ENCODE peak calls at places on chromosomes 6 and 20, in six cellular contexts. D is endothelial cell, C is omental fat pad, B is Panc1, N is fibroblast of pulmonary artery, M is IMR-90. H is an unnamed sample.

GRCh38 chr6:152206072-152206818 is 398.8 kb downstream of the ESR1 start:
- DNase-seq in D (peak; percentile 12), C (no peak), B (no peak), N (peak; percentile 38), M (peak; percentile 8), H (peak; percentile 47)

GRCh38 chr6:89734526-89734925 is 85.1 kb downstream of the MDN1 start:
- DNase-seq in D (no peak), C (no peak), B (no peak), N (peak; percentile 29), M (peak; percentile 18), H (no peak)

GRCh38 chr6:125251516-125252229 is 50.1 kb downstream of the HDDC2 start:
- DNase-seq in D (no peak), C (no peak), B (no peak), N (no peak), M (no peak), H (no peak)

GRCh38 chr6:170203212-170203611 is 87.7 kb downstream of the DLL1 start:
- DNase-seq in D (no peak), C (no peak), B (no peak), N (peak; percentile 22), M (no peak), H (peak; percentile 63)

GRCh38 chr6:105849741-105850140 is 236.4 kb upstream of the PRDM1 start:
- DNase-seq in D (no peak), C (no peak), B (no peak), N (no peak), M (peak; percentile 48), H (no peak)

GRCh38 chr20:53609501-53610445 is 16.1 kb upstream of the ZNF217 start:
- DNase-seq in D (peak; percentile 44), C (no peak), B (peak; percentile 97), N (no peak), M (peak; percentile 63), H (peak; percentile 77)

GRCh38 chr6:33217681-33218080 is 9.4 kb downstream of the RING1 start:
- DNase-seq in D (no peak), C (no peak), B (no peak), N (no peak), M (no peak), H (no peak)

GRCh38 chr6:113713665-113714064 is 143.5 kb upstream of the MARCKS start:
- DNase-seq in D (no peak), C (no peak), B (no peak), N (no peak), M (no peak), H (no peak)

GRCh38 chr6:26475823-26476729 is 18.3 kb downstream of the BTN2A1 start:
- DNase-seq in D (no peak), C (no peak), B (no peak), N (peak; percentile 31), M (peak; percentile 27), H (peak; percentile 28)

GRCh38 chr20:58246346-58246745 is 17.9 kb upstream of the ANKRD60 start:
- DNase-seq in D (peak; percentile 35), C (no peak), B (no peak), N (peak; percentile 57), M (no peak), H (no peak)

GRCh38 chr6:52518279-52518944 is 58.4 kb downstream of the TRAM2 start:
- DNase-seq in D (no peak), C (no peak), B (no peak), N (no peak), M (no peak), H (no peak)

GRCh38 chr20:51272392-51272791 is 249.5 kb upstream of the KCNG1 start:
- DNase-seq in D (no peak), C (no peak), B (no peak), N (peak; percentile 59), M (peak; percentile 73), H (peak; percentile 23)

GRCh38 chr20:820328-820953 is 13.1 kb upstream of the FAM110A start:
- DNase-seq in D (no peak), C (no peak), B (no peak), N (no peak), M (no peak), H (no peak)

GRCh38 chr6:17470209-17470952 is 77.0 kb downstream of the CAP2 start:
- DNase-seq in D (no peak), C (no peak), B (no peak), N (peak; percentile 55), M (peak; percentile 47), H (no peak)

GRCh38 chr6:79669766-79670165 is 38.6 kb downstream of the SH3BGRL2 start:
- DNase-seq in D (no peak), C (no peak), B (no peak), N (no peak), M (no peak), H (no peak)

GRCh38 chr20:29690274-29690673 is 1567.2 kb upstream of the DEFB115 start:
- DNase-seq in D (no peak), C (no peak), B (no peak), N (no peak), M (no peak), H (no peak)
- TF ChIP-seq CTCF in D (no peak), C (no peak), B (no peak), N (no peak), M (no peak), H (no peak)

DNA sequence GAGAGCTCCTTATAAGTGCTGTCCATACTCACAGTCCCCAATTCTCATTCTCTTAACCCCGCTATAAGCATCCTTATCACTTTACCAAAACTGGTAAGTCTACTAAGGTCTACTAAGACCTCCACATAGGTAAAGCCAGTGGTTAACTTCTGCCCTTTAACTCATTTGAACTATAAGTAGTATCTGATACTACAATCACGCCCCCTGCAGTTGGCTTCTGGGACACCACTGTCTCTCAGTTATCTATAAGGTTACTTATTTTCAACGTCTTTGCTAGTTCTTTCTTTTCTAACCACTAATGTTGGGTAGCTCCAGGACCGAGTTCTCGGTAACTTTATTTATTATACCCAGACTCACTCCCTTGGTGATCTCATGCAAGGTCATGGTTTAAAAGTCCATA is 142.6 kb downstream of the ARHGAP18 start:
- DNase-seq in D (peak; percentile 53), C (no peak), B (no peak), N (peak; percentile 43), M (no peak), H (peak; percentile 38)
- TF ChIP-seq CTCF in D (peak; percentile 83), C (no peak), B (peak; percentile 32), N (peak; percentile 55), M (peak; percentile 26), H (peak; percentile 55)

GRCh38 chr6:138596591-138596990 is 97.3 kb upstream of the NHSL1 start:
- DNase-seq in D (no peak), C (no peak), B (no peak), N (no peak), M (no peak), H (no peak)
- TF ChIP-seq CTCF in D (no peak), C (no peak), B (no peak), N (no peak), M (no peak), H (no peak)

GRCh38 chr20:8131598-8132014 is 460 bp upstream of the PLCB1 start:
- DNase-seq in D (no peak), C (no peak), B (no peak), N (peak; percentile 57), M (peak; percentile 51), H (peak; percentile 51)

GRCh38 chr20:8132632-8133587 is 844 bp downstream of the PLCB1 start:
- DNase-seq in D (peak; percentile 9), C (peak; percentile 29), B (no peak), N (peak; percentile 39), M (no peak), H (peak; percentile 26)

GRCh38 chr20:8133816-8134451 is 1.9 kb downstream of the PLCB1 start:
- DNase-seq in D (no peak), C (no peak), B (no peak), N (no peak), M (no peak), H (no peak)

GRCh38 chr20:8130840-8131526 is 1.1 kb upstream of the PLCB1 start:
- DNase-seq in D (no peak), C (no peak), B (no peak), N (no peak), M (no peak), H (no peak)

GRCh38 chr20:8132015-8132631 is at the start of gene PLCB1:
- DNase-seq in D (peak; percentile 86), C (peak; percentile 49), B (peak; percentile 20), N (peak; percentile 89), M (peak; percentile 78), H (peak; percentile 77)
- TF ChIP-seq CTCF in D (peak; percentile 71), C (peak; percentile 58), B (peak; percentile 91), N (peak; percentile 74), M (peak; percentile 94), H (peak; percentile 88)

GRCh38 chr6:75813476-75814250 is 64.6 kb downstream of the MYO6 start:
- DNase-seq in D (no peak), C (no peak), B (no peak), N (no peak), M (no peak), H (no peak)
- TF ChIP-seq CTCF in D (no peak), C (no peak), B (no peak), N (no peak), M (no peak), H (no peak)